ENCODE peak calls at places on chromosomes 5 and 9, in four cellular contexts. W, X, O and G are unnamed samples.

GRCh38 chr9:124202447-124202971 is 55.2 kb upstream of the NEK6 start:
- DNase-seq in O (peak; percentile 44), X (no peak), W (peak; percentile 16), G (no peak)

GRCh38 chr9:132032584-132032945 is 47.1 kb downstream of the MED27 start:
- DNase-seq in X (no peak), W (no peak), O (peak; percentile 77), G (no peak)

GRCh38 chr5:95835682-95836405 is 13.3 kb upstream of the GLRX start:
- DNase-seq in O (no peak), W (no peak), X (no peak), G (no peak)

GRCh38 chr5:139402561-139403158 is 1.2 kb downstream of the SPATA24 start:
- DNase-seq in W (no peak), O (peak; percentile 88), X (peak; percentile 72), G (no peak)

GRCh38 chr9:3868012-3868411 is 342.2 kb upstream of the RFX3 start:
- DNase-seq in X (no peak), O (no peak), W (peak; percentile 55), G (no peak)

GRCh38 chr5:39424751-39425524 is at the start of gene DAB2:
- DNase-seq in O (peak; percentile 96), X (peak; percentile 87), W (peak; percentile 97), G (peak; percentile 70)

GRCh38 chr5:102554092-102554491 is 55.3 kb upstream of the SLCO6A1 start:
- DNase-seq in W (peak; percentile 37), O (no peak), X (no peak), G (no peak)

GRCh38 chr5:39411985-39412384 is 12.8 kb downstream of the DAB2 start:
- DNase-seq in X (no peak), O (no peak), W (no peak), G (no peak)

GRCh38 chr9:92507005-92507404 is 24.7 kb upstream of the ASPN start:
- DNase-seq in W (no peak), X (no peak), O (no peak), G (no peak)

GRCh38 chr9:80552931-80553330 is 981.2 kb downstream of the TLE4 start:
- DNase-seq in W (no peak), O (no peak), X (no peak), G (no peak)

DNA sequence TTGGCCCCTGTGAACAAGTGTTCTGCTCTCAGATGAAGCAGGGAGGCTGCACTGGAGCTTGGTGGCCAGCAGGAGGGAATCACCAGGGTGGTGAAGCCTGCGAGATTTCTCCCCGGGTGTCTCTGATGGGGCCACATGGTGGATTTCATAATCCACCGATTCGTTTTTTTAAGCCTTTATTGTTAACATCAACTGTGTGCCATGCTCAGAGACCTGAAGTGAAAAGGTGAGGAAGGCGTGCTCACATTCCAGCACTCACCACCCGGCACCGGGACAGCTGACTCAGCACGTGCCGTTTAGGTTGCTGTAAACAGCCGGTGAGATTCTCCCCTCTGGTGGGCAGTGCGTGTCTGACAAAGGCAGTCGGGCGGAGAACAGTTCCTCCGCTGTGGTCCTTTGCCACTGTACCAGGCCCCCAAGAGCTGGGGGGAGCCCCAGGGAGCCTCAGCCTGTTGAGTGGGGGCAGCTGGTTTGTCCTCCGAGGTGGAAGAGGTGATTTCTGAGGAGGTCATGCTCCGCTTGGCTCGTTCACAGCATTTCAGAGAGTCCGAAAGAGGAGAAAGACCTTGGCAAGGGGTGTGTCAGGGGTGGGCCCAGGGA is 12.7 kb upstream of the AHRR start:
- DNase-seq in X (peak; percentile 29), W (peak; percentile 67), O (no peak), G (no peak)
- TF ChIP-seq CTCF in X (no peak), W (no peak), O (peak; percentile 65), G (peak; percentile 33)

GRCh38 chr5:134223406-134224251 is 2.2 kb downstream of the PPP2CA start:
- DNase-seq in O (no peak), W (peak; percentile 36), X (no peak), G (no peak)

GRCh38 chr5:134226441-134227192 is 744 bp upstream of the PPP2CA start:
- DNase-seq in W (peak; percentile 36), X (no peak), O (no peak), G (no peak)

GRCh38 chr5:134225780-134226440 is at the start of gene PPP2CA:
- DNase-seq in X (peak; percentile 93), W (peak; percentile 97), O (peak; percentile 100), G (peak; percentile 99)

GRCh38 chr5:134227259-134227658 is 1.4 kb upstream of the PPP2CA start:
- DNase-seq in O (peak; percentile 83), W (peak; percentile 23), X (no peak), G (no peak)

DNA sequence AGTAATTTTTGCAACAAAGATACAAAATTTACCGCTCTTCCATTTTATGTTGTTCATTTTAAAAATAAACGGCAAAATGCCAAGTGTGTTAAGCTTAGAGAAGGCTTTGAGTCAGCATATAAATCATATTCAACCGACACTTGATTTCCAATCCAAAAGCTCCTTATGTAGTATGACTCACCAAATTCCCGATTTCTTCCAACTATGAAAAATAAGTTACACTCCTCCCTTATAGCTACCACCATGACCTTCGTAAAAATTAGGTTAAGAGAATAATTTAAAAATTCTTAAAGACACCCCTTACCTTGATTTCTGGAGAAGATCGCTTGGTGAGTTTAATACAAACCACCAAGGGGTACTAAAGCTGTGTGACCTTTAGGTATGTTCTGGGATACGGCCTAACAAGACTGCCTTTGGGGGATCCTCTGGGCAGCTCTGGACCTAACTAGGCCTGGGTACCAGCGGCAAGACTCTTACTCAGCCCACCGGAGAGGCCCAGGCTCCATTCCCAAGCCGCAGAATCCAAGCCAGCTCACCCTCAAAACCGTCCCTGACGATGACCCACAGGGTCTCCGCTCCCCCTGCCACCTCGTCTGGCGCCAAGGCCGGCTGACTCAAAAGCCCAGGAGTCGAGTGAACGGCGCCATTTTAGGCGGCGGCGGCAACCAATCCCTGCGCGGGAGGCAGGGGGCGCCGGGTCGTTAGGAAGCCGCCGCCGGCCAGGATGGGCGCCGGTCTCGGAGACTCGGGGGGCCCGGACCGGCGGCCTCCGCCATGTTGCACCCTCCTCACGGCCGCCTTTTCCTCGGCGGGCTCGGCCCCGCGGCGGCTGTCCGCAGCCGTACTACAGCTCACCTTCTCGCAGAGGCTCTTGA is 731 bp downstream of the PPP2CA start:
- DNase-seq in O (peak; percentile 90), X (peak; percentile 55), W (peak; percentile 82), G (peak; percentile 60)
- TF ChIP-seq CTCF in O (peak; percentile 46), X (no peak), W (no peak), G (peak; percentile 7)

GRCh38 chr9:119284118-119284517 is 85.1 kb downstream of the BRINP1 start:
- DNase-seq in X (no peak), O (peak; percentile 82), W (peak; percentile 70), G (no peak)
- TF ChIP-seq CTCF in X (no peak), O (peak; percentile 73), W (no peak), G (peak; percentile 42)

DNA sequence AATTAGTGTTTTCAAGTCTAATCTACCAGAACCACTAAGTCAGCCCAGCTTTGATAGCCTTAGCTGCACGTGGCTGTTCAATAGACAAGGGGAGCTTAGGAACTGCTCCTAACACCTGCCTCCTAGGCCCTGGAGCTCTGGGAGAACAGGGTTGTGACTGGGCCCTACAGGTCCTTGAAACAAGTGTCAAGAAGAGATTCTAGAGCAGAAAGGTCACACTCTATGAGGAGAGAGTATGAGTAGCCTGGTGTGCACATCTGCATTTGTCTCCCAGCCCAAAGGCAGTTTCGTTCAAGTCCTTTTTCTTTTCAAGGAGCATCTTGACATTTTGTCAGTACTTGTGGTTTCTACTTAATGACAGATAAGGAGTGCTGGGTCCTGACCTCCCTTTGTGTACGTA is 206.1 kb downstream of the PRELID2 start:
- DNase-seq in O (no peak), X (no peak), W (peak; percentile 12), G (no peak)
- TF ChIP-seq CTCF in O (no peak), X (no peak), W (no peak), G (no peak)

GRCh38 chr5:42908086-42908485 is 96.4 kb upstream of the SELENOP start:
- DNase-seq in W (no peak), X (no peak), O (no peak), G (no peak)

GRCh38 chr5:42912184-42912766 is 100.6 kb upstream of the SELENOP start:
- DNase-seq in W (peak; percentile 42), O (no peak), X (peak; percentile 57), G (no peak)

GRCh38 chr5:42908509-42909488 is 97.1 kb upstream of the SELENOP start:
- DNase-seq in O (peak; percentile 95), X (peak; percentile 83), W (peak; percentile 73), G (peak; percentile 78)
- TF ChIP-seq CTCF in O (peak; percentile 88), X (peak; percentile 88), W (peak; percentile 81), G (peak; percentile 84)

GRCh38 chr5:537621-538071 is 13.4 kb upstream of the SLC9A3 start:
- DNase-seq in W (no peak), X (no peak), O (no peak), G (no peak)
- TF ChIP-seq CTCF in W (no peak), X (no peak), O (no peak), G (no peak)

GRCh38 chr5:76402880-76403712 is at the start of gene IQGAP2:
- DNase-seq in W (peak; percentile 67), X (peak; percentile 85), O (peak; percentile 90), G (peak; percentile 81)

GRCh38 chr5:76403963-76404693 is 1.0 kb downstream of the IQGAP2 start:
- DNase-seq in W (no peak), O (peak; percentile 94), X (peak; percentile 6), G (peak; percentile 66)

GRCh38 chr5:76402251-76402879 is 720 bp upstream of the IQGAP2 start:
- DNase-seq in X (peak; percentile 46), O (peak; percentile 87), W (peak; percentile 10), G (peak; percentile 12)

GRCh38 chr5:76404694-76405306 is 1.7 kb downstream of the IQGAP2 start:
- DNase-seq in X (no peak), O (peak; percentile 26), W (no peak), G (no peak)

GRCh38 chr5:76403713-76403962 is 553 bp downstream of the IQGAP2 start:
- DNase-seq in X (peak; percentile 42), W (no peak), O (no peak), G (no peak)
- TF ChIP-seq CTCF in X (no peak), W (no peak), O (peak; percentile 76), G (no peak)

GRCh38 chr5:43608406-43608805 is 5.4 kb downstream of the NNT start:
- DNase-seq in X (no peak), W (peak; percentile 5), O (no peak), G (no peak)

GRCh38 chr5:43613370-43613769 is 10.4 kb downstream of the NNT start:
- DNase-seq in X (no peak), W (no peak), O (no peak), G (no peak)

GRCh38 chr5:43604699-43605098 is 1.7 kb downstream of the NNT start:
- DNase-seq in X (no peak), W (no peak), O (no peak), G (no peak)

GRCh38 chr5:43606351-43606750 is 3.4 kb downstream of the NNT start:
- DNase-seq in O (no peak), W (no peak), X (no peak), G (no peak)

GRCh38 chr5:43609752-43610151 is 6.8 kb downstream of the NNT start:
- DNase-seq in X (no peak), O (no peak), W (no peak), G (no peak)
- TF ChIP-seq CTCF in X (no peak), O (peak; percentile 46), W (peak; percentile 17), G (no peak)